ENCODE peak calls at places on chromosomes 7 and 10, in six cellular contexts. Q is fibroblast of lung, U is lung, D is heart left ventricle, G is tibial artery, H is left ventricle myocardium inferior. P is an unnamed sample.

GRCh38 chr7:26029911-26030310 is 122.1 kb upstream of the NFE2L3 start:
- DNase-seq in H (no peak), U (no peak), D (no peak), G (no peak), Q (no peak), P (no peak)

GRCh38 chr7:71486856-71487628 is 355.1 kb downstream of the GALNT17 start:
- DNase-seq in Q (peak; percentile 79), G (peak; percentile 72), D (no peak), U (no peak), H (peak; percentile 18), P (no peak)

GRCh38 chr10:12721334-12721733 is 280.2 kb downstream of the CCDC3 start:
- DNase-seq in Q (no peak), U (no peak), H (no peak), D (no peak), G (no peak), P (no peak)

GRCh38 chr7:94313926-94314325 is 80.8 kb upstream of the COL1A2 start:
- DNase-seq in U (no peak), D (no peak), Q (peak; percentile 88), G (no peak), H (no peak), P (no peak)

GRCh38 chr10:52771534-52772455 is 789 bp downstream of the MBL2 start:
- DNase-seq in G (no peak), D (no peak), U (peak; percentile 26), Q (peak; percentile 19), H (no peak), P (no peak)

GRCh38 chr7:50119815-50120637 is 27.0 kb upstream of the ZPBP start:
- DNase-seq in D (no peak), H (no peak), G (no peak), U (no peak), Q (no peak), P (no peak)

GRCh38 chr10:21031232-21031790 is 134.2 kb upstream of the NEBL start:
- DNase-seq in H (no peak), U (no peak), Q (no peak), D (no peak), G (no peak), P (no peak)

GRCh38 chr10:129719889-129720590 is 244.0 kb downstream of the EBF3 start:
- DNase-seq in H (no peak), Q (no peak), D (no peak), G (peak; percentile 42), U (no peak), P (no peak)

GRCh38 chr7:80630611-80631010 is 7.8 kb upstream of the CD36 start:
- DNase-seq in D (no peak), Q (peak; percentile 12), H (no peak), U (no peak), G (no peak), P (no peak)

GRCh38 chr10:71081229-71081560 is 131.2 kb upstream of the UNC5B start:
- DNase-seq in H (no peak), D (peak; percentile 1), Q (no peak), G (no peak), U (peak; percentile 21), P (no peak)

DNA sequence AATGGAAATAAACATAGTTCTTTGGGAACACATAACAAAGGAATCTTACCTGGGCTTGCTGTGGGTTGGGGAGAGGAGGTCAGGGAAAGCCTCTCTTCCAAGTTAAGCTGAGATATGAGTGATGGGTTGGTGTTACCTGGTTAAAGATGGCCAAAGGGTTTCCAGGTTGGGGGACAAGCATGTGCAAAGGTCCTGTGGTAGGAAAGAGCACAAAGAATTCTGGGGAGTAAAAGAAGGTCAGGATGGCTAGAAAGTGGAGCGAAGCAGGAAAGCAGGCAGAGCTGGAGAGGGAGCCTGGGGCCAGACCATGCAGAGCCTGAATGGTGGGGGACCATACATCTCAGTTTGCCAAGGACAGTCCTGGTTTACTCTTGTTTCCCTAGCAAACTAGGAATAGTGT is 133.2 kb downstream of the CFAP58 start:
- DNase-seq in G (no peak), Q (no peak), H (no peak), D (no peak), U (no peak), P (no peak)
- TF ChIP-seq CTCF in G (no peak), Q (no peak), H (no peak), D (no peak), U (no peak), P (no peak)

DNA sequence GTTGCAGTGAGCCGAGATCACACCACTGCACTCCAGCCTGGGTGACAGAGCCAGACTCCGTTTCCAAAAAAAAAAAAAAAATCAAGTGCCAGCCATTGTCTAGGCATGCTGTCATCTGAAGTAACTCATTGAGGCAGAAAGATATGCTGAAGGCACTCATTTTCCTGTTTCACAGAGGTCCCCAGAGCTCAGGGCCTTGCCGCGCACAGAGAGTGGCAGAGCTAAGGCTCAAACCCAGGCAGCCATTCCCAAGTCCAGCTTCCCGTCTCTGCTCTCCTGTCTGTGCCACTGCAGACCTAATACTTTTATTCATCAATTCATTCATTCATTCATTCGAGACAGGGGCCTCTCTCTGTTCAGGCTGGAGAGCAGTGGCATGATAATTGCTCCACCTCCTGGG is 3.5 kb downstream of the GRIFIN start:
- DNase-seq in G (no peak), Q (no peak), U (no peak), H (no peak), D (no peak), P (no peak)
- TF ChIP-seq CTCF in G (no peak), Q (no peak), U (no peak), H (no peak), D (no peak), P (no peak)

GRCh38 chr10:16893664-16894063 is 76.4 kb upstream of the RSU1 start:
- DNase-seq in G (no peak), U (no peak), H (no peak), Q (no peak), D (no peak), P (no peak)

GRCh38 chr10:16890691-16891090 is 73.5 kb upstream of the RSU1 start:
- DNase-seq in G (no peak), H (no peak), D (no peak), Q (no peak), U (no peak), P (no peak)

GRCh38 chr10:16894834-16895233 is 77.6 kb upstream of the RSU1 start:
- DNase-seq in U (no peak), Q (no peak), G (no peak), D (no peak), H (no peak), P (no peak)

GRCh38 chr10:16887565-16887964 is 70.3 kb upstream of the RSU1 start:
- DNase-seq in G (no peak), Q (peak; percentile 81), D (no peak), H (no peak), U (no peak), P (no peak)

DNA sequence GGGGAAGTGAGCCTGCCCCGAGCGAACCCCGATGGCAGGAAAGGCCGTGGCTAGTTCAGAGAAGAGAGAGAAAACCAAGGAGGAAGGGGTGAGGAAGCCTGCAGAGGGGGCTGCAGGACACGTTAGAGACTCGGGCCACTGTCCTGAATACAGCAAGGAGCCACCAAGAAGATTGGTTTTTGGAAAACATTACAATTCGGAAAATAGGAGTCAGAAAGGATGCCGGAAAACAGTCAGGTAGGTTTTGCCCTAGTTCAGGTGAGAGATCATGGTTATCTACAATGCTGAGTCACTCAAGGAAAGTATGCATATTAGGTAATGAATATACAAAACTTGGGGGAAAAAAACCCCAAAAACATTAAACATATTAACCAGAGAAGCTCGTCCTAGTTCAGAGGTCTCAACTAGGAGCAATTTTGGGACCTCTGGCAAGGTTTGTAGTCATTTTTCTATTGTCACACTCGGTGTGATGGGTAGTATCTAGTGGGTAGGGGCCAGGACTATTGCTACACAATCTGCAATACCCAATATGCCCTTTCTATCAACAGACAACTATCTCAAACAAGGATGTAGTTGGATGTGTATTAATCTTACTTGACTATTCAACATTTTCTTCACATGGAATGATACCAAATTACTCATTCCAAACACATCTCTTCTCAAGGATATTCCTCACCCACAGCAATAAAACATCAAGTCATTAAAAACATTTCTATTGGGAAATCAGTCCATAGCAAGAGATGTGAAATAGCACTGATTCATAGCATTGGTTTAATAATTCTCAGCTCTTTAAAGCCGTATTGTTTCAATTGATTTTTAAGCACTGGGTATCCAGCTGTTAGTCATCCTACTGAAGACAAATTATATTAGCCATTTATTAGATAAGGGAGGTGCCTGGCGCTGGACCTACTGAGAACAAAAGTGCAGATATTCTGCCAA is 74.4 kb upstream of the RSU1 start:
- DNase-seq in H (peak; percentile 68), D (peak; percentile 71), Q (peak; percentile 82), G (peak; percentile 79), U (peak; percentile 40), P (no peak)
- TF ChIP-seq CTCF in H (peak; percentile 75), D (peak; percentile 51), Q (peak; percentile 53), G (peak; percentile 47), U (peak; percentile 44), P (no peak)

DNA sequence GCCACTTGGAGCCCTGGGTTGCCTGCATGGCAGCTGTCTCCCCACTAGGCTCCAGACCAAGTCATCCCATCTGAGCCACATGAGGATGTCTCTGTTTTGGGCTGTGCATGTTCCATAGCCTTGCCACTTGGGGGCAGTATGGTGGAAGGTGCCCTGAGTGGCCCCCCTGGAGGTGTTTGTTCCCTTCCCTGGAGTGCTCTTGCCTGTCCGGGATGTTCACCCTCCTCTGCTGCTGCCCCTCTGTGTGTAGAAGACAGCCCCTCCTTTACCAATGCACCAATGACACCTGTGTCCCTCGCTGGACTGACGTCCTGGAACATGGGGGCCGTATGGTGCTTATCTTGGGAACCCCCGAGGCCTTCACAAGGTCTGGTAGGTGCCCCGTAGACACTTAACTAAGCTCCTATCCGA is 100.2 kb downstream of the ACTR3B start:
- DNase-seq in U (no peak), H (no peak), G (no peak), D (no peak), Q (no peak), P (no peak)
- TF ChIP-seq CTCF in U (no peak), H (peak; percentile 24), G (no peak), D (no peak), Q (peak; percentile 8), P (no peak)

DNA sequence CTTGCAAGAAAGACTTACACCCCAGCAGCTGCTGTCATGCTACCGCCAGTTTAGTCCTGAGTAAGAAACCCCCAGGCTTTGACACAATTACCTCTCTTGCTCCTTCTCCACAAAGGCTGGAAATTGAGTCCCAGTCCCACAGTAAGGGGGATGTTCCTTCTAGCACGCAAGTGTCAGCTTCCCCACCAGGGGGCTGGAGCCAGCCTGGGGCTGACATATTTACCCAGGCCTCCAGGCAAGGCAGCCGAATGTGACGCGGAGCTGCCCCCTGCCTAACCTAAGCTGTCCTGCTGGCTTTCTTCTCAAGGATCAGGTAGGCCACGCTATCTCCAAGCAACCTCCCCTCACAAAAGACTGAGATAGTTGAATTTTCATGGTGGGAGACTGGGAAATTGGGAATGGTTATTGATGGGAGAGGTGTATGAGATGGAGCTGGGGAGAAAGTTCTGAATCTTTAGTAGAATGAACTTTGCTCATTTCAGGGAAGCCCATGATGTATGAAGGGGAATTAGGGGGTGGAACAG is 19.2 kb upstream of the BMPER start:
- DNase-seq in Q (no peak), G (no peak), U (no peak), D (no peak), H (no peak), P (no peak)
- TF ChIP-seq CTCF in Q (peak; percentile 31), G (no peak), U (no peak), D (no peak), H (no peak), P (no peak)